ENCODE peak calls at places on chromosomes 7 and 10, in ten cellular contexts. C is right lobe of liver; U is tibial artery; T is right cardiac atrium; D is CD8-positive, alpha-beta T cell; O is mammary epithelial cell; E is right atrium auricular region; R is fibroblast of the aortic adventitia; V is GM23338; N is OCI-LY7. M is an unnamed sample.

GRCh38 chr10:95262763-95263518 is 27.9 kb downstream of the PDLIM1 start:
- DNase-seq in C (no peak), U (no peak), T (no peak), D (no peak), O (no peak), E (peak), R (no peak), V (no peak), N (no peak), M (no peak)

GRCh38 chr10:131842351-131843088 is 58.3 kb upstream of the PPP2R2D start:
- DNase-seq in C (no peak), U (peak), T (no peak), D (no peak), O (no peak), E (no peak), R (no peak), V (no peak), N (no peak), M (no peak)

GRCh38 chr10:72275351-72276012 is 1.8 kb downstream of the DDIT4 start:
- DNase-seq in C (peak), U (no peak), T (peak), D (no peak), O (peak), E (no peak), R (peak), V (peak), N (peak), M (no peak)

GRCh38 chr7:66326501-66327180 is 121.5 kb downstream of the TPST1 start:
- DNase-seq in C (no peak), U (no peak), T (no peak), D (no peak), O (no peak), E (no peak), R (peak), V (no peak), N (no peak), M (no peak)

GRCh38 chr7:87218941-87219544 is 489 bp downstream of the TMEM243 start:
- DNase-seq in C (peak), U (peak), T (peak), D (peak), O (peak), E (peak), R (peak), V (peak), N (peak), M (peak)

GRCh38 chr7:48139461-48139860 is 31.8 kb upstream of the ABCA13 start:
- DNase-seq in C (no peak), U (no peak), T (no peak), D (no peak), O (no peak), E (no peak), R (peak), V (peak), N (no peak), M (no peak)

GRCh38 chr7:28723336-28723735 is 234.8 kb downstream of the TRIL start:
- DNase-seq in C (no peak), U (no peak), T (no peak), D (no peak), O (no peak), E (no peak), R (no peak), V (no peak), N (no peak), M (no peak)

GRCh38 chr7:74083928-74084721 is 521 bp downstream of the LIMK1 start:
- DNase-seq in C (no peak), U (peak), T (peak), D (no peak), O (peak), E (no peak), R (peak), V (peak), N (peak), M (no peak)

GRCh38 chr7:16268821-16269768 is 152.2 kb downstream of the CRPPA start:
- DNase-seq in C (no peak), U (no peak), T (no peak), D (no peak), O (peak), E (no peak), R (peak), V (no peak), N (no peak), M (no peak)

GRCh38 chr7:33640732-33641131 is 264.6 kb upstream of the BMPER start:
- DNase-seq in C (no peak), U (no peak), T (no peak), D (no peak), O (no peak), E (no peak), R (peak), V (no peak), N (no peak), M (no peak)

GRCh38 chr10:29720149-29720548 is 85.4 kb upstream of the SVIL start:
- DNase-seq in C (no peak), U (no peak), T (no peak), D (no peak), O (no peak), E (no peak), R (no peak), V (no peak), N (no peak), M (no peak)

GRCh38 chr10:115854740-115855435 is 418.1 kb downstream of the GFRA1 start:
- DNase-seq in C (no peak), U (no peak), T (no peak), D (no peak), O (no peak), E (no peak), R (no peak), V (no peak), N (no peak), M (no peak)

GRCh38 chr10:115861455-115861854 is 411.6 kb downstream of the GFRA1 start:
- DNase-seq in C (no peak), U (no peak), T (no peak), D (no peak), O (no peak), E (no peak), R (peak), V (no peak), N (no peak), M (no peak)

GRCh38 chr10:115856580-115856979 is 416.4 kb downstream of the GFRA1 start:
- DNase-seq in C (no peak), U (no peak), T (no peak), D (no peak), O (peak), E (no peak), R (no peak), V (peak), N (no peak), M (no peak)

GRCh38 chr10:115861864-115862263 is 411.1 kb downstream of the GFRA1 start:
- DNase-seq in C (no peak), U (no peak), T (no peak), D (no peak), O (peak), E (no peak), R (peak), V (no peak), N (no peak), M (no peak)

GRCh38 chr10:115857856-115858255 is 415.1 kb downstream of the GFRA1 start:
- DNase-seq in C (no peak), U (no peak), T (no peak), D (no peak), O (peak), E (no peak), R (no peak), V (no peak), N (no peak), M (no peak)
- H3K4me3 ChIP-seq in C (no peak), U (no peak), T (no peak), D (no peak), O (no peak), E (no peak), R (no peak), V (no peak), N (no peak), M (no peak)

GRCh38 chr10:79502561-79503309 is 9.6 kb upstream of the EIF5AL1 start:
- DNase-seq in C (no peak), U (peak), T (peak), D (no peak), O (peak), E (no peak), R (no peak), V (peak), N (no peak), M (no peak)
- H3K4me3 ChIP-seq in C (no peak), U (no peak), T (no peak), D (no peak), O (no peak), E (no peak), R (no peak), V (peak), N (no peak), M (no peak)

DNA sequence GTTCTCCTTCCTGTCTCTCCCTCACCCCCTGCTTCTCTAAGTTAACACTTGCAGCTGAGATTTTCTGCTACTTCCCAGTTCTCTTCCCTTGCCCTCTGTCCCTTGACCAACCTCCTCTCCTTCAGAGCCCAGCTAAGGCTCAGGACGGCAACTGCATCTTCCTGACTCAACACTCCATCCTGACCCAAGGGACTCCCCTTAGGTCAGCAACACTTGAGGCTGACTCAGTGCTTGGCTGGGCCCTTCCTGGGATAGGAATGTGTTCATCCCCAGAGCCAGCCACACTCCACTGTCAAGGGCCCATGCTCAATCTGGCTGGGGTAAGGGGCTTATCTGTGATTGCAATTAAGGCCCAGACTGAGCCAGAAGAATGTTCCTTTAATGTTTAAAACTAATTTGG is 3.4 kb downstream of the CALHM2 start:
- DNase-seq in C (no peak), U (peak), T (peak), D (no peak), O (peak), E (peak), R (peak), V (no peak), N (no peak), M (no peak)
- H3K4me3 ChIP-seq in C (no peak), U (peak), T (no peak), D (no peak), O (no peak), E (peak), R (peak), V (no peak), N (no peak), M (no peak)

GRCh38 chr7:101166603-101166908 is 1.2 kb upstream of the VGF start:
- DNase-seq in C (no peak), U (no peak), T (no peak), D (no peak), O (no peak), E (no peak), R (no peak), V (no peak), N (no peak), M (no peak)

GRCh38 chr7:101166909-101167644 is 1.7 kb upstream of the VGF start:
- DNase-seq in C (no peak), U (no peak), T (no peak), D (no peak), O (no peak), E (no peak), R (no peak), V (peak), N (no peak), M (no peak)

GRCh38 chr7:101164071-101164840 is 1.1 kb downstream of the VGF start:
- DNase-seq in C (no peak), U (no peak), T (no peak), D (no peak), O (peak), E (no peak), R (peak), V (peak), N (no peak), M (no peak)

GRCh38 chr7:101165958-101166602 is 711 bp upstream of the VGF start:
- DNase-seq in C (no peak), U (no peak), T (no peak), D (no peak), O (no peak), E (no peak), R (no peak), V (peak), N (no peak), M (no peak)

GRCh38 chr7:101165075-101165957 is at the start of gene VGF:
- DNase-seq in C (peak), U (peak), T (peak), D (peak), O (peak), E (peak), R (peak), V (peak), N (peak), M (peak)
- H3K4me3 ChIP-seq in C (no peak), U (peak), T (peak), D (no peak), O (peak), E (peak), R (peak), V (peak), N (no peak), M (peak)

GRCh38 chr7:5063698-5064097 is 18.0 kb downstream of the RBAK start:
- DNase-seq in C (no peak), U (no peak), T (no peak), D (no peak), O (no peak), E (no peak), R (no peak), V (no peak), N (no peak), M (no peak)
- H3K4me3 ChIP-seq in C (no peak), U (no peak), T (no peak), D (peak), O (no peak), E (no peak), R (no peak), V (peak), N (no peak), M (no peak)

GRCh38 chr10:119654540-119654939 is 3.4 kb downstream of the BAG3 start:
- DNase-seq in C (peak), U (peak), T (peak), D (no peak), O (peak), E (peak), R (peak), V (no peak), N (no peak), M (no peak)

GRCh38 chr10:119650692-119651513 is at the start of gene BAG3:
- DNase-seq in C (peak), U (peak), T (peak), D (peak), O (peak), E (peak), R (peak), V (peak), N (peak), M (peak)

GRCh38 chr10:119651514-119652327 is 541 bp downstream of the BAG3 start:
- DNase-seq in C (no peak), U (peak), T (peak), D (no peak), O (no peak), E (no peak), R (no peak), V (peak), N (no peak), M (peak)

GRCh38 chr10:119652361-119652760 is 1.2 kb downstream of the BAG3 start:
- DNase-seq in C (no peak), U (no peak), T (no peak), D (no peak), O (peak), E (no peak), R (peak), V (no peak), N (peak), M (peak)

DNA sequence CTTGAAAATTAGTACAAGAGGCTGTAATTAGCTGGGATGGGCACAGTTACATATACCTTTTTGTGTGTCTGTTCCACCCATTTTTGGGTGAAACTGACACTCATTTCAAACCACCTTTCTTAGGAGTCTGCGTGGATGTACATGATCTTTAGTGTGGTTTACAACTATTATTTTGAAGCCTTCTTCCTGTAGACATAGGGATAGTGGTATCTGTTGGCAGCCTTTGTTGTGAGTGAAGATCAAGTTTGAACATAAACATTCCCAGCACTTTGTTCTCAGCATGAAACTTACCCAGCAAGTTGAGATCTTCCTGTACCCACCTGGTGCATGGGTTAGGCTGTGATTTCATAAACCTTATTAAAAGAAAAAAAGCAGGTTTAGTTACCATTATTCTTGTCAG is 2.0 kb downstream of the BAG3 start:
- DNase-seq in C (no peak), U (no peak), T (no peak), D (no peak), O (no peak), E (no peak), R (no peak), V (no peak), N (no peak), M (peak)
- H3K4me3 ChIP-seq in C (no peak), U (peak), T (peak), D (peak), O (peak), E (peak), R (peak), V (peak), N (no peak), M (peak)

DNA sequence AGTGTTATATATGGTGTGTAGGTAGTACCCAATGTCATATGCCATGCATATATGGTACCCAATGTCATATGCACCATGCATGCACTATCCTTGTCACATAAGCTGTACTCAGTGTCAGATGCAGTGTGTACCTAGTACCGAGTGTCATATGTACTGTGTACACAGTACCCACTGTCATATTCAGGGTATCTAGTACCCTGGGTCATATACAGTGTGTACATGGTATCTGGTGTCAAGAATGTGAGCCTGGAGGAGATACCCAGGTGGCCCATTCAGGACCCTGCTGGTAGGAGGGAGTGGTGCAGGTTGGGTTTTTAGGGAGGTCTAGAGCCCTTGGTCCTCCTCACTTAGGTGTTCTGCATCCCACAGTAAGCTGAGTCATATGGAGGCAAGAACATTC is 1.8 kb downstream of the ZMYND11 start:
- DNase-seq in C (no peak), U (no peak), T (peak), D (peak), O (peak), E (no peak), R (peak), V (peak), N (peak), M (peak)
- H3K4me3 ChIP-seq in C (no peak), U (peak), T (no peak), D (peak), O (peak), E (peak), R (peak), V (no peak), N (no peak), M (peak)

GRCh38 chr7:50268990-50269389 is 35.5 kb upstream of the IKZF1 start:
- DNase-seq in C (no peak), U (no peak), T (no peak), D (no peak), O (no peak), E (no peak), R (no peak), V (no peak), N (peak), M (no peak)
- H3K4me3 ChIP-seq in C (no peak), U (no peak), T (no peak), D (no peak), O (no peak), E (no peak), R (no peak), V (no peak), N (peak), M (no peak)